ENCODE peak calls at places on chromosomes 3 and 15, in six cellular contexts. H is caudate nucleus, Q is left lung, T is uterus, D is IMR-90, X is breast epithelium. V is an unnamed sample.

GRCh38 chr15:48190932-48191573 is 412 bp upstream of the CTXN2 start:
- DNase-seq in H (peak; percentile 5), Q (peak; percentile 78), T (no peak), D (peak; percentile 72), X (peak; percentile 53), V (peak; percentile 67)

GRCh38 chr3:123282461-123282860 is 80.7 kb downstream of the SEC22A start:
- DNase-seq in H (no peak), Q (no peak), T (no peak), D (no peak), X (no peak), V (peak; percentile 29)

GRCh38 chr3:114178770-114179368 is at the start of gene DRD3:
- DNase-seq in H (no peak), Q (no peak), T (no peak), D (peak; percentile 44), X (no peak), V (no peak)

GRCh38 chr3:46266598-46266997 is 24.3 kb downstream of the CCR3 start:
- DNase-seq in H (no peak), Q (no peak), T (no peak), D (no peak), X (no peak), V (no peak)

GRCh38 chr3:30675006-30675405 is 68.6 kb downstream of the TGFBR2 start:
- DNase-seq in H (no peak), Q (no peak), T (no peak), D (no peak), X (no peak), V (no peak)

GRCh38 chr15:82530606-82531379 is 9.5 kb downstream of the RPS17 start:
- DNase-seq in H (no peak), Q (peak; percentile 83), T (peak; percentile 69), D (peak; percentile 56), X (peak; percentile 69), V (peak; percentile 78)

GRCh38 chr15:28960979-28961378 is 75.2 kb downstream of the APBA2 start:
- DNase-seq in H (no peak), Q (no peak), T (no peak), D (peak; percentile 95), X (no peak), V (no peak)

GRCh38 chr3:63914312-63914711 is 2.1 kb upstream of the SCAANT1 start:
- DNase-seq in H (no peak), Q (no peak), T (peak; percentile 58), D (peak; percentile 30), X (no peak), V (no peak)

GRCh38 chr3:53668872-53669271 is 174.5 kb downstream of the CACNA1D start:
- DNase-seq in H (no peak), Q (no peak), T (no peak), D (no peak), X (no peak), V (no peak)

GRCh38 chr3:43288366-43288765 is 2.0 kb downstream of the SNRK start:
- DNase-seq in H (no peak), Q (no peak), T (no peak), D (peak; percentile 59), X (no peak), V (no peak)

GRCh38 chr3:69142090-69142489 is 19.7 kb upstream of the LMOD3 start:
- DNase-seq in H (no peak), Q (no peak), T (no peak), D (peak; percentile 57), X (no peak), V (no peak)

GRCh38 chr15:31270767-31271166 is 55.9 kb upstream of the KLF13 start:
- DNase-seq in H (no peak), Q (no peak), T (no peak), D (no peak), X (peak; percentile 27), V (no peak)

GRCh38 chr15:61983087-61983486 is 77.2 kb downstream of the VPS13C start:
- DNase-seq in H (no peak), Q (no peak), T (no peak), D (no peak), X (no peak), V (no peak)

GRCh38 chr3:124919756-124920155 is 14.8 kb downstream of the MUC13 start:
- DNase-seq in H (no peak), Q (no peak), T (no peak), D (no peak), X (no peak), V (no peak)

GRCh38 chr3:167736997-167737396 is 1.5 kb downstream of the SERPINI1 start:
- DNase-seq in H (no peak), Q (no peak), T (no peak), D (no peak), X (no peak), V (no peak)

GRCh38 chr3:100910986-100911385 is 82.2 kb downstream of the ABI3BP start:
- DNase-seq in H (no peak), Q (no peak), T (no peak), D (no peak), X (no peak), V (no peak)

GRCh38 chr3:104849070-104849469 is 517.6 kb upstream of the ALCAM start:
- DNase-seq in H (no peak), Q (no peak), T (no peak), D (no peak), X (no peak), V (no peak)

GRCh38 chr3:69033470-69033869 is 18.7 kb downstream of the TMF1 start:
- DNase-seq in H (no peak), Q (no peak), T (no peak), D (peak; percentile 73), X (no peak), V (no peak)

GRCh38 chr15:70101459-70102113 is 3.9 kb upstream of the TLE3 start:
- DNase-seq in H (no peak), Q (no peak), T (peak; percentile 76), D (peak; percentile 86), X (no peak), V (peak; percentile 67)

GRCh38 chr15:74265046-74265639 is 29.0 kb downstream of the CCDC33 start:
- DNase-seq in H (no peak), Q (no peak), T (no peak), D (peak; percentile 18), X (no peak), V (peak; percentile 25)

GRCh38 chr3:50572801-50573371 is 3.6 kb downstream of the HEMK1 start:
- DNase-seq in H (no peak), Q (no peak), T (no peak), D (no peak), X (no peak), V (no peak)

GRCh38 chr3:176579741-176580185 is 617.5 kb downstream of the TBL1XR1 start:
- DNase-seq in H (no peak), Q (no peak), T (no peak), D (peak; percentile 10), X (no peak), V (no peak)

GRCh38 chr3:132682201-132682600 is 22.1 kb downstream of the UBA5 start:
- DNase-seq in H (no peak), Q (no peak), T (no peak), D (no peak), X (no peak), V (no peak)

GRCh38 chr15:82895983-82896382 is 56.5 kb downstream of the HOMER2 start:
- DNase-seq in H (no peak), Q (no peak), T (no peak), D (no peak), X (no peak), V (no peak)

GRCh38 chr15:100880139-100880896 is 687 bp downstream of the ALDH1A3 start:
- DNase-seq in H (no peak), Q (no peak), T (no peak), D (no peak), X (no peak), V (no peak)

GRCh38 chr3:24683090-24683489 is 188.4 kb upstream of the THRB start:
- DNase-seq in H (no peak), Q (no peak), T (no peak), D (peak; percentile 10), X (no peak), V (no peak)

GRCh38 chr3:153210116-153210515 is 48.1 kb downstream of the RAP2B start:
- DNase-seq in H (no peak), Q (no peak), T (no peak), D (peak; percentile 37), X (no peak), V (no peak)

GRCh38 chr15:60183366-60183765 is 179.3 kb downstream of the FOXB1 start:
- DNase-seq in H (no peak), Q (no peak), T (no peak), D (no peak), X (no peak), V (no peak)

GRCh38 chr15:98567951-98568350 is 80.4 kb upstream of the IGF1R start:
- DNase-seq in H (no peak), Q (no peak), T (no peak), D (no peak), X (no peak), V (no peak)

DNA sequence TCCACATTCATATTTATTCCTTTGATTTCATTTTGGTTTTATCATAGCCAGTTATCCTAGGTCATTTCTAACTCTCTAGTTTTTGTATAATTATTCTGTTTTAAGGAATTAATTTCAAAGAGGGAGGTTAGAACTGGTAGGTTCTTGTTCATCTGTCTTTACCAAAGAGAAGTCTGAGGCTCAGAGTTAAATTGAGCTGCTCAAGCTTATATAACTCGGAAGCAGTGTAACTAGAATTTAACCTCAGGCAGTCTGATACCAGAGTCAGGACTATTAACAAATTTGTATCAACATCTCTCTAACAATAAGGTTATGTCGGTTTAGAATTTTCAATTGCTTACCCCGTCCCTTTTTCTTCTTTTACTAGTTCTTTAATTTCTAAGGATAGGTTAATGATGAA is 84.1 kb downstream of the AKAP13 start:
- DNase-seq in H (no peak), Q (no peak), T (no peak), D (no peak), X (no peak), V (no peak)
- H3K27ac ChIP-seq in H (no peak overlapping the region), Q (no peak overlapping the region), T (no peak overlapping the region), D (no peak overlapping the region), X (no peak overlapping the region), V (no peak overlapping the region)

GRCh38 chr3:44955917-44956316 is 20.1 kb downstream of the ZDHHC3 start:
- DNase-seq in H (no peak), Q (no peak), T (no peak), D (no peak), X (no peak), V (no peak)

GRCh38 chr3:44952689-44953088 is 23.3 kb downstream of the ZDHHC3 start:
- DNase-seq in H (no peak), Q (no peak), T (no peak), D (no peak), X (no peak), V (no peak)

GRCh38 chr3:44954289-44954688 is 21.7 kb downstream of the ZDHHC3 start:
- DNase-seq in H (no peak), Q (no peak), T (no peak), D (no peak), X (no peak), V (no peak)

GRCh38 chr3:44957986-44958385 is 18.0 kb downstream of the ZDHHC3 start:
- DNase-seq in H (no peak), Q (no peak), T (no peak), D (no peak), X (no peak), V (no peak)

GRCh38 chr3:44954962-44955361 is 21.0 kb downstream of the ZDHHC3 start:
- DNase-seq in H (no peak), Q (peak; percentile 81), T (no peak), D (peak; percentile 70), X (no peak), V (no peak)
- H3K27ac ChIP-seq in H (no peak overlapping the region), Q (peak overlapping the region; percentile 49), T (no peak overlapping the region), D (no peak overlapping the region), X (no peak overlapping the region), V (no peak overlapping the region)

GRCh38 chr3:32349184-32349583 is 42.5 kb upstream of the CMTM7 start:
- DNase-seq in H (no peak), Q (no peak), T (no peak), D (no peak), X (no peak), V (no peak)
- H3K27ac ChIP-seq in H (no peak overlapping the region), Q (no peak overlapping the region), T (no peak overlapping the region), D (no peak overlapping the region), X (no peak overlapping the region), V (no peak overlapping the region)

GRCh38 chr3:184785106-184785505 is 26.9 kb upstream of the VPS8 start:
- DNase-seq in H (no peak), Q (no peak), T (no peak), D (no peak), X (no peak), V (no peak)
- H3K27ac ChIP-seq in H (no peak overlapping the region), Q (no peak overlapping the region), T (no peak overlapping the region), D (no peak overlapping the region), X (no peak overlapping the region), V (no peak overlapping the region)